ENCODE peak calls at places on chromosomes 16 and 17, in four cellular contexts. H is HCT116, N is K562, T is GM12878. D is an unnamed sample.

GRCh38 chr17:1438593-1439083 is 17.4 kb downstream of the CRK start:
- DNase-seq in H (no peak), N (no peak), T (no peak), D (no peak)

GRCh38 chr17:16491703-16492612 is at the start of gene LRRC75A:
- DNase-seq in H (no peak), N (peak; percentile 79), T (no peak), D (peak; percentile 33)

GRCh38 chr17:43814714-43815113 is 18.2 kb downstream of the MPP3 start:
- DNase-seq in H (no peak), N (no peak), T (no peak), D (peak; percentile 63)

GRCh38 chr16:14249291-14250032 is 178.3 kb downstream of the MRTFB start:
- DNase-seq in H (peak; percentile 12), N (peak; percentile 37), T (peak; percentile 13), D (peak; percentile 62)

GRCh38 chr16:89473791-89474414 is 16.5 kb downstream of the ANKRD11 start:
- DNase-seq in H (no peak), N (no peak), T (no peak), D (no peak)

GRCh38 chr16:72818286-72818845 is 229.6 kb downstream of the ZFHX3 start:
- DNase-seq in H (no peak), N (no peak), T (no peak), D (no peak)

GRCh38 chr17:43341705-43342600 is 56.8 kb upstream of the ARL4D start:
- DNase-seq in H (no peak), N (no peak), T (no peak), D (no peak)

GRCh38 chr16:46947900-46948547 is 25.4 kb downstream of the DNAJA2 start:
- DNase-seq in H (peak; percentile 29), N (peak; percentile 51), T (peak; percentile 32), D (peak; percentile 46)

GRCh38 chr17:43740541-43740940 is 18.1 kb downstream of the SOST start:
- DNase-seq in H (no peak), N (no peak), T (no peak), D (no peak)

GRCh38 chr16:72787519-72788268 is 260.2 kb downstream of the ZFHX3 start:
- DNase-seq in H (no peak), N (no peak), T (peak; percentile 9), D (peak; percentile 86)

GRCh38 chr17:1491406-1492248 is 859 bp downstream of the MYO1C start:
- DNase-seq in H (no peak), N (peak; percentile 89), T (no peak), D (no peak)

GRCh38 chr17:58991718-58992331 is 114.9 kb downstream of the TRIM37 start:
- DNase-seq in H (no peak), N (no peak), T (peak; percentile 39), D (no peak)

GRCh38 chr17:65345261-65346060 is 208.3 kb downstream of the RGS9 start:
- DNase-seq in H (no peak), N (no peak), T (no peak), D (peak; percentile 27)

DNA sequence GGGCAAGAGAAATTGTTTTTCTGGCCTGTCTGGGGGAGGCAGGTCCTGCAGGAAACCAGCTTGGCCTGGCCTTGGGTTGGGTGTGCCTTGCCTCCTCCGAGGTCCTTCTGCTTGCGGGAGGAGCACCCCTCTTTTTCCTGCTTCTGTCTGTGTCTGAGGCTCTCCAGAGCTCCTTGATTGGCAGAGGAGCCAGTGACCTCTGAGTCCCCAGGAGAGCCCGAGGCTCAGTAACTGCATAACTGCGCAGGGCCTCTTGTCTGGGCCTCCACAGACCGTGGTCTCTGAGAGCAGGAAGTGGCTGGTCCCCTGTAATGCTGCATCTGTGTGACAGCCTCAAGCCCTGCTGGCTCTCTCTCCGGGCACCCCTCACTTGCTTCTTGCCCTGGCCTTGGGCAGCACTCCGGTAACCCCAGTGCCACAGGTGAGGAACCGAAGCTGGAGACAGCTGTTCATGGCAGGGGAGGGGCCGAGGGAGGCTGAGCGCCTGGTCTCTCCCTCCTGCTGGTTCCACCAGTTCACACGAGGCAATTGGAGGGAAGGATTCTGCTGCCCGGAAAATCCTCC is 1.6 kb downstream of the CAPN15 start:
- DNase-seq in H (no peak), N (no peak), T (no peak), D (no peak)
- TF ChIP-seq POLR2A in H (no peak), N (no peak), T (peak; percentile 48), D (peak; percentile 6)

GRCh38 chr16:83305092-83305491 is 502.7 kb upstream of the HSBP1 start:
- DNase-seq in H (no peak), N (no peak), T (no peak), D (peak; percentile 82)

GRCh38 chr16:83312015-83312734 is 495.6 kb upstream of the HSBP1 start:
- DNase-seq in H (no peak), N (no peak), T (no peak), D (no peak)

GRCh38 chr16:83310816-83311215 is 497.0 kb upstream of the HSBP1 start:
- DNase-seq in H (no peak), N (no peak), T (no peak), D (no peak)

GRCh38 chr16:83308414-83308813 is 499.4 kb upstream of the HSBP1 start:
- DNase-seq in H (no peak), N (no peak), T (no peak), D (peak; percentile 44)

GRCh38 chr16:83307206-83307990 is 500.4 kb upstream of the HSBP1 start:
- DNase-seq in H (no peak), N (no peak), T (no peak), D (peak; percentile 19)
- TF ChIP-seq EZH2 in H (no peak), N (no peak), T (no peak), D (no peak)

GRCh38 chr17:76166906-76167305 is 25.9 kb upstream of the FOXJ1 start:
- DNase-seq in H (no peak), N (no peak), T (no peak), D (no peak)
- TF ChIP-seq POLR2AphosphoS5 in H (no peak), N (no peak), T (no peak), D (no peak)

GRCh38 chr17:68324114-68324513 is 32.8 kb downstream of the ARSG start:
- DNase-seq in H (no peak), N (no peak), T (no peak), D (peak; percentile 64)
- TF ChIP-seq POLR2A in H (no peak), N (no peak), T (no peak), D (no peak)

GRCh38 chr16:27918755-27919154 is 144.8 kb downstream of the GSG1L start:
- DNase-seq in H (peak; percentile 29), N (no peak), T (no peak), D (no peak)

GRCh38 chr16:27922433-27922832 is 141.1 kb downstream of the GSG1L start:
- DNase-seq in H (no peak), N (no peak), T (no peak), D (no peak)

GRCh38 chr16:27923751-27924150 is 139.8 kb downstream of the GSG1L start:
- DNase-seq in H (no peak), N (no peak), T (no peak), D (no peak)

GRCh38 chr16:27920391-27920891 is 143.1 kb downstream of the GSG1L start:
- DNase-seq in H (peak; percentile 35), N (no peak), T (no peak), D (no peak)

GRCh38 chr16:27921134-27921533 is 142.4 kb downstream of the GSG1L start:
- DNase-seq in H (no peak), N (no peak), T (no peak), D (no peak)
- TF ChIP-seq EZH2 in H (no peak), N (no peak), T (no peak), D (no peak)

D was measured in endothelial cell of umbilical vein.